ENCODE peak calls at places on chromosomes 7 and 10, in six cellular contexts. One of them, this sample, is unnamed.

GRCh38 chr7:94050046-94050445 is 45.9 kb upstream of the BET1 start:
- DNase-seq in testis: no peak
- DNase-seq in adrenal gland: peak; percentile 15
- DNase-seq in hepatocyte: no peak
- DNase-seq in endothelial cell: no peak
- DNase-seq in osteocyte: no peak
- DNase-seq in this sample: no peak

GRCh38 chr10:7576340-7576739 is 90.4 kb downstream of the ITIH5 start:
- DNase-seq in testis: no peak
- DNase-seq in adrenal gland: no peak
- DNase-seq in hepatocyte: no peak
- DNase-seq in endothelial cell: no peak
- DNase-seq in osteocyte: peak; percentile 82
- DNase-seq in this sample: no peak

GRCh38 chr7:140079121-140079536 is 16.4 kb upstream of the PARP12 start:
- DNase-seq in testis: no peak
- DNase-seq in adrenal gland: peak; percentile 67
- DNase-seq in hepatocyte: peak; percentile 25
- DNase-seq in endothelial cell: peak; percentile 65
- DNase-seq in osteocyte: no peak
- DNase-seq in this sample: peak; percentile 25

GRCh38 chr7:27196287-27196739 is 3.6 kb downstream of the HOXA13 start:
- DNase-seq in testis: peak; percentile 92
- DNase-seq in adrenal gland: peak; percentile 73
- DNase-seq in hepatocyte: peak; percentile 89
- DNase-seq in endothelial cell: peak; percentile 82
- DNase-seq in osteocyte: no peak
- DNase-seq in this sample: peak; percentile 89

GRCh38 chr10:79933961-79934360 is 14.9 kb downstream of the SFTPD start:
- DNase-seq in testis: no peak
- DNase-seq in adrenal gland: no peak
- DNase-seq in hepatocyte: peak; percentile 34
- DNase-seq in endothelial cell: no peak
- DNase-seq in osteocyte: no peak
- DNase-seq in this sample: no peak

GRCh38 chr10:33277135-33277536 is 57.3 kb downstream of the NRP1 start:
- DNase-seq in testis: peak; percentile 51
- DNase-seq in adrenal gland: peak; percentile 37
- DNase-seq in hepatocyte: no peak
- DNase-seq in endothelial cell: no peak
- DNase-seq in osteocyte: no peak
- DNase-seq in this sample: peak; percentile 28

GRCh38 chr7:51315393-51316261 is 982 bp downstream of the COBL start:
- DNase-seq in testis: peak; percentile 32
- DNase-seq in adrenal gland: no peak
- DNase-seq in hepatocyte: peak; percentile 89
- DNase-seq in endothelial cell: peak; percentile 26
- DNase-seq in osteocyte: peak; percentile 80
- DNase-seq in this sample: peak; percentile 88

GRCh38 chr10:983401-983800 is 4.8 kb upstream of the GTPBP4 start:
- DNase-seq in testis: no peak
- DNase-seq in adrenal gland: no peak
- DNase-seq in hepatocyte: no peak
- DNase-seq in endothelial cell: no peak
- DNase-seq in osteocyte: no peak
- DNase-seq in this sample: no peak

GRCh38 chr7:143172354-143172753 is 10.9 kb upstream of the TAS2R39 start:
- DNase-seq in testis: peak; percentile 65
- DNase-seq in adrenal gland: peak; percentile 33
- DNase-seq in hepatocyte: no peak
- DNase-seq in endothelial cell: no peak
- DNase-seq in osteocyte: no peak
- DNase-seq in this sample: peak; percentile 71

GRCh38 chr7:87658553-87658952 is 30.4 kb downstream of the RUNDC3B start:
- DNase-seq in testis: no peak
- DNase-seq in adrenal gland: no peak
- DNase-seq in hepatocyte: no peak
- DNase-seq in endothelial cell: no peak
- DNase-seq in osteocyte: no peak
- DNase-seq in this sample: no peak

GRCh38 chr7:711093-711966 is 15.2 kb upstream of the DNAAF5 start:
- DNase-seq in testis: no peak
- DNase-seq in adrenal gland: no peak
- DNase-seq in hepatocyte: peak; percentile 2
- DNase-seq in endothelial cell: no peak
- DNase-seq in osteocyte: no peak
- DNase-seq in this sample: no peak

GRCh38 chr10:119119400-119119799 is 15.5 kb downstream of the DENND10 start:
- DNase-seq in testis: no peak
- DNase-seq in adrenal gland: no peak
- DNase-seq in hepatocyte: no peak
- DNase-seq in endothelial cell: no peak
- DNase-seq in osteocyte: no peak
- DNase-seq in this sample: no peak

GRCh38 chr7:151118108-151119054 is 32.1 kb downstream of the AGAP3 start:
- DNase-seq in testis: no peak
- DNase-seq in adrenal gland: no peak
- DNase-seq in hepatocyte: no peak
- DNase-seq in endothelial cell: no peak
- DNase-seq in osteocyte: no peak
- DNase-seq in this sample: no peak

GRCh38 chr10:79065091-79065551 is 3.6 kb upstream of the ZMIZ1 start:
- DNase-seq in testis: no peak
- DNase-seq in adrenal gland: no peak
- DNase-seq in hepatocyte: no peak
- DNase-seq in endothelial cell: no peak
- DNase-seq in osteocyte: no peak
- DNase-seq in this sample: no peak

GRCh38 chr7:25481891-25482290 is 253.6 kb upstream of the NPVF start:
- DNase-seq in testis: no peak
- DNase-seq in adrenal gland: no peak
- DNase-seq in hepatocyte: peak; percentile 32
- DNase-seq in endothelial cell: no peak
- DNase-seq in osteocyte: no peak
- DNase-seq in this sample: no peak

GRCh38 chr7:129997285-129997684 is 44.5 kb upstream of the UBE2H start:
- DNase-seq in testis: no peak
- DNase-seq in adrenal gland: no peak
- DNase-seq in hepatocyte: no peak
- DNase-seq in endothelial cell: no peak
- DNase-seq in osteocyte: no peak
- DNase-seq in this sample: no peak

GRCh38 chr7:73615886-73616285 is 8.4 kb downstream of the MLXIPL start:
- DNase-seq in testis: no peak
- DNase-seq in adrenal gland: no peak
- DNase-seq in hepatocyte: no peak
- DNase-seq in endothelial cell: no peak
- DNase-seq in osteocyte: no peak
- DNase-seq in this sample: no peak

GRCh38 chr7:55065511-55066229 is 46.9 kb downstream of the EGFR start:
- DNase-seq in testis: no peak
- DNase-seq in adrenal gland: peak; percentile 64
- DNase-seq in hepatocyte: peak; percentile 69
- DNase-seq in endothelial cell: no peak
- DNase-seq in osteocyte: no peak
- DNase-seq in this sample: peak; percentile 57

GRCh38 chr7:53315986-53316385 is 280.6 kb downstream of the POM121L12 start:
- DNase-seq in testis: peak; percentile 67
- DNase-seq in adrenal gland: no peak
- DNase-seq in hepatocyte: no peak
- DNase-seq in endothelial cell: no peak
- DNase-seq in osteocyte: no peak
- DNase-seq in this sample: no peak

GRCh38 chr10:31619410-31620095 is 300.5 kb downstream of the ZEB1 start:
- DNase-seq in testis: no peak
- DNase-seq in adrenal gland: no peak
- DNase-seq in hepatocyte: no peak
- DNase-seq in endothelial cell: no peak
- DNase-seq in osteocyte: no peak
- DNase-seq in this sample: no peak

GRCh38 chr10:47277352-47278151 is 22.4 kb upstream of the GDF10 start:
- DNase-seq in testis: no peak
- DNase-seq in adrenal gland: no peak
- DNase-seq in hepatocyte: no peak
- DNase-seq in endothelial cell: no peak
- DNase-seq in osteocyte: no peak
- DNase-seq in this sample: no peak

GRCh38 chr7:92834661-92835139 is 1.7 kb downstream of the CDK6 start:
- DNase-seq in testis: peak; percentile 18
- DNase-seq in adrenal gland: peak; percentile 20
- DNase-seq in hepatocyte: peak; percentile 44
- DNase-seq in endothelial cell: peak; percentile 43
- DNase-seq in osteocyte: no peak
- DNase-seq in this sample: peak; percentile 17

DNA sequence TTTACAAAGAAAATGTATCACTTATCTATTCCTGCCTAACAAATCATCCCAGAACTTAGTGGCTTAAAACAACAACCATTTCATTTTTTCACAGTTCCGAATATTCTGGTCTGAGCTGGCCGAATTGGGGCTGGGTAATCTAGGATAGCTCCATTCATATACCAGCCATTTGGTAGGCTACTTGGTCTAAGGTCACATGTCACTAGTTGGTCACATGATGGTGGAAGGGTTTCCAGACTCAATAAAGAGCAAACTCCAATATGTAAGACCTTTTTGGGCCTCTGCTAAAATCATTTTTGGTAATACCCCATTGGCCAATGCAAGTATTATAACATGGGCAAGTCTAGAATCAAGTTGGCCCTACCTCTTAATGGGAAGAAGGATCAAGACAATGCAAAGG is 55.3 kb upstream of the FGL2 start:
- DNase-seq in testis: no peak
- DNase-seq in adrenal gland: no peak
- DNase-seq in hepatocyte: no peak
- DNase-seq in endothelial cell: no peak
- DNase-seq in osteocyte: no peak
- DNase-seq in this sample: no peak
- TF ChIP-seq CTCF in testis: no peak
- TF ChIP-seq CTCF in adrenal gland: no peak
- TF ChIP-seq CTCF in hepatocyte: no peak
- TF ChIP-seq CTCF in endothelial cell: no peak
- TF ChIP-seq CTCF in osteocyte: no peak
- TF ChIP-seq CTCF in this sample: no peak

DNA sequence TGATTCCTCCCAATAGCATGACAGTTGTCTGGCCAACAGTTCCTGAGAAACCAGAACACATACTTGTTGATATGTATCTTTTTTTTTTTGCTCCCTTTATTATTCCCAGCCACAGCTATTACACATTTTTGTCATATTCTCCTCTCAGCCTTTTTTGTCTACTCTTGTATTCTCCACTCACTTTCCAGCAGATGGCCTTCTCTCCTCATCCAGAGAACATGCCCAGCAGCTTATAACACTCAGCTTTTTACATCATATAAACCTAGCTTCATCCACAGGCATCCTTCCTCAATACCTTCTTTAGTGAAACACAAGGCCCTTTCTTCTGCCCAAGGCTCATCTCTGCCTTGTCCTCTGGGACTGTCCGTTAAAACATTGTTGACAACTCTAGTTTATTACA is 101.7 kb downstream of the ORC5 start:
- DNase-seq in testis: no peak
- DNase-seq in adrenal gland: no peak
- DNase-seq in hepatocyte: no peak
- DNase-seq in endothelial cell: no peak
- DNase-seq in osteocyte: no peak
- DNase-seq in this sample: no peak
- TF ChIP-seq CTCF in testis: no peak
- TF ChIP-seq CTCF in adrenal gland: no peak
- TF ChIP-seq CTCF in hepatocyte: peak; percentile 14
- TF ChIP-seq CTCF in endothelial cell: no peak
- TF ChIP-seq CTCF in osteocyte: peak; percentile 31
- TF ChIP-seq CTCF in this sample: no peak

GRCh38 chr10:63132651-63133055 is 475 bp upstream of the NRBF2 start:
- DNase-seq in testis: no peak
- DNase-seq in adrenal gland: peak; percentile 19
- DNase-seq in hepatocyte: no peak
- DNase-seq in endothelial cell: no peak
- DNase-seq in osteocyte: no peak
- DNase-seq in this sample: no peak

GRCh38 chr10:63133787-63134557 is 844 bp downstream of the NRBF2 start:
- DNase-seq in testis: no peak
- DNase-seq in adrenal gland: no peak
- DNase-seq in hepatocyte: no peak
- DNase-seq in endothelial cell: no peak
- DNase-seq in osteocyte: no peak
- DNase-seq in this sample: no peak

GRCh38 chr10:63137306-63137705 is 4.2 kb downstream of the NRBF2 start:
- DNase-seq in testis: no peak
- DNase-seq in adrenal gland: peak; percentile 28
- DNase-seq in hepatocyte: peak; percentile 51
- DNase-seq in endothelial cell: no peak
- DNase-seq in osteocyte: no peak
- DNase-seq in this sample: no peak

GRCh38 chr10:63129888-63130287 is 3.2 kb upstream of the NRBF2 start:
- DNase-seq in testis: no peak
- DNase-seq in adrenal gland: no peak
- DNase-seq in hepatocyte: no peak
- DNase-seq in endothelial cell: no peak
- DNase-seq in osteocyte: no peak
- DNase-seq in this sample: no peak

GRCh38 chr10:63133056-63133786 is at the start of gene NRBF2:
- DNase-seq in testis: peak; percentile 99
- DNase-seq in adrenal gland: peak; percentile 99
- DNase-seq in hepatocyte: peak; percentile 99
- DNase-seq in endothelial cell: peak; percentile 95
- DNase-seq in osteocyte: peak; percentile 98
- DNase-seq in this sample: peak; percentile 99
- TF ChIP-seq CTCF in testis: no peak
- TF ChIP-seq CTCF in adrenal gland: peak; percentile 1
- TF ChIP-seq CTCF in hepatocyte: peak; percentile 24
- TF ChIP-seq CTCF in endothelial cell: no peak
- TF ChIP-seq CTCF in osteocyte: peak; percentile 34
- TF ChIP-seq CTCF in this sample: no peak

GRCh38 chr7:101858437-101859385 is 41.3 kb downstream of the CUX1 start:
- DNase-seq in testis: no peak
- DNase-seq in adrenal gland: no peak
- DNase-seq in hepatocyte: peak; percentile 38
- DNase-seq in endothelial cell: no peak
- DNase-seq in osteocyte: no peak
- DNase-seq in this sample: no peak

GRCh38 chr7:101857358-101857794 is 40.0 kb downstream of the CUX1 start:
- DNase-seq in testis: no peak
- DNase-seq in adrenal gland: no peak
- DNase-seq in hepatocyte: no peak
- DNase-seq in endothelial cell: no peak
- DNase-seq in osteocyte: no peak
- DNase-seq in this sample: no peak

GRCh38 chr7:101859411-101860106 is 42.1 kb downstream of the CUX1 start:
- DNase-seq in testis: no peak
- DNase-seq in adrenal gland: no peak
- DNase-seq in hepatocyte: no peak
- DNase-seq in endothelial cell: no peak
- DNase-seq in osteocyte: no peak
- DNase-seq in this sample: no peak

GRCh38 chr7:101854084-101854865 is 36.8 kb downstream of the CUX1 start:
- DNase-seq in testis: no peak
- DNase-seq in adrenal gland: no peak
- DNase-seq in hepatocyte: no peak
- DNase-seq in endothelial cell: no peak
- DNase-seq in osteocyte: no peak
- DNase-seq in this sample: no peak

GRCh38 chr7:101856488-101857357 is 39.3 kb downstream of the CUX1 start:
- DNase-seq in testis: peak; percentile 91
- DNase-seq in adrenal gland: peak; percentile 84
- DNase-seq in hepatocyte: peak; percentile 49
- DNase-seq in endothelial cell: peak; percentile 59
- DNase-seq in osteocyte: no peak
- DNase-seq in this sample: peak; percentile 91
- TF ChIP-seq CTCF in testis: peak; percentile 33
- TF ChIP-seq CTCF in adrenal gland: peak; percentile 29
- TF ChIP-seq CTCF in hepatocyte: peak; percentile 8
- TF ChIP-seq CTCF in endothelial cell: peak; percentile 30
- TF ChIP-seq CTCF in osteocyte: no peak
- TF ChIP-seq CTCF in this sample: no peak

This sample was measured in Calu3.